ENCODE peak calls at places on chromosomes 6 and 20, in seven cellular contexts. M is PC-3; D is B cell; R is HFFc6; U is fibroblast of mammary gland; Y is HCT116; W is CD8-positive, alpha-beta T cell. P is an unnamed sample.

GRCh38 chr6:25637946-25638345 is 14.1 kb upstream of the SCGN start:
- DNase-seq in M (peak; percentile 43), D (no peak), R (no peak), U (no peak), Y (no peak), W (no peak), P (no peak)

GRCh38 chr6:37517411-37517812 is 17.7 kb upstream of the CCDC167 start:
- DNase-seq in M (no peak), D (no peak), R (no peak), U (no peak), Y (no peak), W (peak; percentile 60), P (no peak)

GRCh38 chr6:113856571-113857564 is at the start of gene MARCKS:
- DNase-seq in M (peak; percentile 80), D (peak; percentile 75), R (peak; percentile 78), U (peak; percentile 87), Y (peak; percentile 69), W (no peak), P (peak; percentile 58)

GRCh38 chr6:16126056-16126455 is 2.8 kb upstream of the MYLIP start:
- DNase-seq in M (no peak), D (no peak), R (no peak), U (no peak), Y (no peak), W (no peak), P (no peak)

GRCh38 chr20:21189761-21190523 is 64.1 kb downstream of the KIZ start:
- DNase-seq in M (no peak), D (no peak), R (no peak), U (no peak), Y (no peak), W (no peak), P (no peak)

GRCh38 chr6:73942581-73942980 is 246.6 kb downstream of the CD109 start:
- DNase-seq in M (peak; percentile 78), D (no peak), R (peak; percentile 80), U (peak; percentile 77), Y (peak; percentile 59), W (no peak), P (no peak)

GRCh38 chr20:47205577-47206123 is 150.8 kb downstream of the ZMYND8 start:
- DNase-seq in M (peak; percentile 97), D (no peak), R (peak; percentile 82), U (peak; percentile 86), Y (peak; percentile 77), W (no peak), P (no peak)

GRCh38 chr6:21886601-21887091 is 293.1 kb downstream of the SOX4 start:
- DNase-seq in M (peak; percentile 33), D (no peak), R (peak; percentile 8), U (no peak), Y (no peak), W (no peak), P (no peak)

GRCh38 chr20:58639182-58640146 is 11.6 kb upstream of the STX16 start:
- DNase-seq in M (no peak), D (no peak), R (no peak), U (no peak), Y (no peak), W (no peak), P (no peak)

GRCh38 chr6:116847234-116847633 is 18.4 kb upstream of the GPRC6A start:
- DNase-seq in M (peak; percentile 60), D (no peak), R (peak; percentile 57), U (peak; percentile 52), Y (peak; percentile 35), W (no peak), P (no peak)
- TF ChIP-seq CTCF in M (peak; percentile 38), D (no peak), R (peak; percentile 71), U (peak; percentile 23), Y (peak; percentile 51), W (no peak), P (no peak)

GRCh38 chr20:33075281-33075680 is 4.2 kb upstream of the BPIFB4 start:
- DNase-seq in M (no peak), D (no peak), R (no peak), U (no peak), Y (no peak), W (no peak), P (no peak)
- TF ChIP-seq CTCF in M (no peak), D (no peak), R (no peak), U (no peak), Y (no peak), W (no peak), P (no peak)

DNA sequence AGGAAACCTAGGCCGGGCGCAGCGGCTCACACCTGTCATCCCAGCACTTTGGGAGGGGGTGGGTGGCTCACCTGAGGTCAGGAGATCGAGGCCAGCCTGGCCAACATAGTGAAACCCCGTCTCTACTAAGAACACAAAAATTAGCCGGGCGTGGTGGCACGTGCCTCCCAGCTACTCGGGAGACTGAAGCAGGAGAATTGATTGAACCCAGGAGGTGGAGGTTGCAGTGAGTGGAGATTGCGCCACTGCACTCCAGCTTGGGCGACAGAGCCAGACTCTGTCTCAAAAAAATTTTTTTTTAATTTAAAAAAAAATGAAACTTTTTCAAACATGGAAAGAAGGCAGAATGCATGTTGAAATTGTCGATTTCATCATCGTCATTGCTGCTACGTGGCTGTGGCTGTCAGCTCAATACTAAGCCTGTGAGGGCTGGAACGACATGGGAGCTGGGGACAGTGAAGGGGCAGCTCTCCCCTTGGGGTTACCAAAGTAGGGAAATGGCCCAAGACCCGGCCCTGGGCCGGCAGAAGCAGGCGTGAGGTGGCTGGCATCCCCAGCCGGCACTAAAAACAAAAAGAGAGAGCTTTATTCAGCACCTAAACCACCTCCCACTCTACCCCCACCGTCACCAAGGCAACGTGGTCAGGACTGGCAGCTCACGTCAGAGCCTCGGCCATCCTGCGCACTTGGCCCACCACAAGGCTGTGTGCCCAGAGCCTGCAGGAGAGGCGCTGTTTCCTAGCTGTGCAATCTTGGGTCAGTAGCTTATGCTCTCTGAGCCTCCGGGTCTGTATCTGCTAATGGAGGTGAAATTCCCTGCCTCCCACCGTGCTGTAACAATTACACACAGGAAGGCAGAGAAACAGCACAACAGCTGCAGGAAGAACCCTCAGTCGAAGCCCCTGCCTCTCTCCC is 30.8 kb downstream of the AGPAT4 start:
- DNase-seq in M (no peak), D (no peak), R (no peak), U (peak; percentile 92), Y (no peak), W (peak; percentile 44), P (no peak)
- TF ChIP-seq CTCF in M (no peak), D (no peak), R (no peak), U (no peak), Y (no peak), W (no peak), P (no peak)

GRCh38 chr20:32206383-32207210 is 946 bp downstream of the PLAGL2 start:
- DNase-seq in M (no peak), D (no peak), R (no peak), U (no peak), Y (no peak), W (no peak), P (no peak)
- TF ChIP-seq CTCF in M (no peak), D (no peak), R (no peak), U (no peak), Y (no peak), W (no peak), P (no peak)

GRCh38 chr20:53425930-53426329 is 167.7 kb downstream of the ZNF217 start:
- DNase-seq in M (no peak), D (no peak), R (no peak), U (no peak), Y (no peak), W (no peak), P (no peak)

GRCh38 chr20:53422039-53422438 is 171.6 kb downstream of the ZNF217 start:
- DNase-seq in M (no peak), D (no peak), R (no peak), U (no peak), Y (no peak), W (no peak), P (no peak)

GRCh38 chr20:53425481-53425880 is 168.2 kb downstream of the ZNF217 start:
- DNase-seq in M (no peak), D (no peak), R (no peak), U (no peak), Y (no peak), W (no peak), P (no peak)

GRCh38 chr20:53421343-53421742 is 172.3 kb downstream of the ZNF217 start:
- DNase-seq in M (no peak), D (no peak), R (no peak), U (no peak), Y (no peak), W (no peak), P (no peak)

DNA sequence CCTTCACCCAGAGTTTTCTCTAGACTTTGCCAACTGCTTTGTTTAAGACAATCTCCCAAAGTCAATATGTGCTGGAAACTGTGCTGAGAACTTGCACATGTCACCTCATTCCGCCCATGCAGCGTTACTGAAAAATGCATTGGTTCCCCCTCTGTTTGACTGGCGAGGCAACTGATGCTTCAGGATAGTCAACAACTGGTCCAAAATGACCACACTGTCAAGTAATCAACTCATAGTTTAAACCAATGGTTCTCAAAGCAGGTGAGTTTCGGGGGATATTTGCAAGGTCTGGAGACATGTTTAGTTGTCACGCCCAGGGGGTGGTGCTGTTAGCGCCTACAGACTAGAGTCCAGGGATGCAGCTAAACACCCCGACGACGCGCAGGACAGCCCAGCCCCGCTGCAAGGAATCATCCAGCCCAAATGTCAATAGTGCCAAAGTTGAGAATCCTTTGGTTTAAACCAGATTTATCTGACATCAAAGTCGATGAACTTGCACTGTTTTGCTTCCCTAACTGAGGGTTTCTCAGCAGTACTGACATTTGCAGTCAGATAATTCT is 170.0 kb downstream of the ZNF217 start:
- DNase-seq in M (no peak), D (no peak), R (no peak), U (no peak), Y (no peak), W (no peak), P (no peak)
- TF ChIP-seq CTCF in M (no peak), D (no peak), R (no peak), U (no peak), Y (no peak), W (no peak), P (no peak)

GRCh38 chr20:53914861-53915458 is 155.4 kb downstream of the BCAS1 start:
- DNase-seq in M (no peak), D (no peak), R (no peak), U (no peak), Y (no peak), W (no peak), P (no peak)
- TF ChIP-seq CTCF in M (no peak), D (no peak), R (no peak), U (peak; percentile 21), Y (no peak), W (no peak), P (no peak)

GRCh38 chr20:62822788-62823651 is 6.2 kb downstream of the COL9A3 start:
- DNase-seq in M (peak; percentile 88), D (no peak), R (no peak), U (peak; percentile 36), Y (peak; percentile 85), W (no peak), P (no peak)
- TF ChIP-seq CTCF in M (peak; percentile 88), D (peak; percentile 49), R (peak; percentile 23), U (peak; percentile 19), Y (no peak), W (no peak), P (no peak)